ENCODE peak calls at places on chromosomes 11 and 22, in nine cellular contexts. P, Z, K, H, W, B, C, I and X are unnamed samples.

GRCh38 chr11:72773291-72773690 is 20.6 kb downstream of the STARD10 start:
- DNase-seq in P (peak), Z (peak), K (no peak), H (no peak), W (no peak), B (peak), C (peak), I (peak), X (no peak)

GRCh38 chr11:17611049-17611448 is 64.0 kb downstream of the OTOG start:
- DNase-seq in P (no peak), Z (no peak), K (no peak), H (no peak), W (no peak), B (no peak), C (no peak), I (no peak), X (no peak)

GRCh38 chr22:49044091-49044490 is 783.6 kb downstream of the BRD1 start:
- DNase-seq in P (no peak), Z (no peak), K (no peak), H (no peak), W (no peak), B (no peak), C (no peak), I (no peak), X (no peak)

GRCh38 chr11:116852261-116853125 is 15.1 kb upstream of the APOA1 start:
- DNase-seq in P (peak), Z (peak), K (no peak), H (no peak), W (no peak), B (no peak), C (peak), I (peak), X (no peak)

GRCh38 chr11:65791719-65792213 is 4.9 kb downstream of the OVOL1 start:
- DNase-seq in P (peak), Z (no peak), K (peak), H (peak), W (peak), B (no peak), C (no peak), I (peak), X (no peak)

GRCh38 chr11:96827164-96827563 is 437.4 kb downstream of the JRKL start:
- DNase-seq in P (peak), Z (no peak), K (no peak), H (no peak), W (no peak), B (no peak), C (no peak), I (no peak), X (no peak)

GRCh38 chr11:62553839-62554361 is 7.3 kb upstream of the AHNAK start:
- DNase-seq in P (peak), Z (no peak), K (no peak), H (no peak), W (no peak), B (no peak), C (peak), I (peak), X (peak)

GRCh38 chr11:107856981-107857517 is 1.5 kb downstream of the SLC35F2 start:
- DNase-seq in P (no peak), Z (peak), K (no peak), H (peak), W (no peak), B (no peak), C (no peak), I (peak), X (no peak)

GRCh38 chr11:32173435-32173834 is 82.6 kb downstream of the RCN1 start:
- DNase-seq in P (peak), Z (peak), K (no peak), H (no peak), W (no peak), B (peak), C (peak), I (peak), X (no peak)

GRCh38 chr22:36465232-36466021 is 16.0 kb downstream of the TXN2 start:
- DNase-seq in P (peak), Z (peak), K (no peak), H (peak), W (no peak), B (no peak), C (peak), I (peak), X (no peak)

GRCh38 chr11:131909426-131910200 is 539.2 kb downstream of the NTM start:
- DNase-seq in P (no peak), Z (no peak), K (no peak), H (no peak), W (no peak), B (no peak), C (no peak), I (no peak), X (no peak)